ENCODE peak calls at places on chromosome 12, in nine cellular contexts. O is IMR-90, W is A549, X is SK-N-SH, Q is lung, I is bronchial epithelial cell, D is astrocyte of the cerebellum, P is MM.1S, R is sigmoid colon. M is an unnamed sample.

GRCh38 chr12:82124711-82125110 is 233.5 kb downstream of the CCDC59 start:
- DNase-seq in O (no peak), W (no peak), X (no peak), Q (no peak), I (peak; percentile 83), D (peak; percentile 68), P (no peak), R (no peak), M (peak; percentile 25)

GRCh38 chr12:102702447-102703114 is 214.5 kb downstream of the PAH start:
- DNase-seq in O (peak; percentile 65), W (peak; percentile 59), X (peak; percentile 48), Q (peak; percentile 57), I (peak; percentile 46), D (peak; percentile 24), P (peak; percentile 69), R (peak; percentile 64), M (peak; percentile 20)

GRCh38 chr12:108266131-108266530 is 73.0 kb downstream of the CMKLR1 start:
- DNase-seq in O (no peak), W (no peak), X (no peak), Q (no peak), I (no peak), D (no peak), P (no peak), R (no peak), M (no peak)

GRCh38 chr12:103909811-103910210 is 20.4 kb upstream of the HSP90B1 start:
- DNase-seq in O (peak; percentile 37), W (no peak), X (no peak), Q (no peak), I (no peak), D (peak; percentile 16), P (no peak), R (no peak), M (peak; percentile 26)

GRCh38 chr12:100741084-100741711 is 53.4 kb upstream of the ANO4 start:
- DNase-seq in O (peak; percentile 37), W (peak; percentile 6), X (peak; percentile 37), Q (no peak), I (peak; percentile 45), D (peak; percentile 8), P (peak; percentile 33), R (no peak), M (peak; percentile 26)

GRCh38 chr12:47801170-47801903 is 18.4 kb downstream of the HDAC7 start:
- DNase-seq in O (no peak), W (no peak), X (no peak), Q (no peak), I (no peak), D (no peak), P (no peak), R (no peak), M (no peak)

GRCh38 chr12:104180389-104180788 is 35.2 kb upstream of the TXNRD1 start:
- DNase-seq in O (no peak), W (peak; percentile 85), X (no peak), Q (no peak), I (no peak), D (no peak), P (no peak), R (no peak), M (no peak)

GRCh38 chr12:90794212-90794611 is 160.8 kb downstream of the CCER1 start:
- DNase-seq in O (no peak), W (no peak), X (no peak), Q (no peak), I (no peak), D (no peak), P (no peak), R (no peak), M (no peak)

GRCh38 chr12:14716848-14717444 is 20.5 kb upstream of the GUCY2C start:
- DNase-seq in O (peak; percentile 37), W (peak; percentile 71), X (peak; percentile 44), Q (peak; percentile 32), I (peak; percentile 57), D (peak; percentile 4), P (peak; percentile 36), R (no peak), M (peak; percentile 42)

GRCh38 chr12:13947237-13947945 is 34.0 kb downstream of the GRIN2B start:
- DNase-seq in O (no peak), W (peak; percentile 63), X (no peak), Q (no peak), I (no peak), D (no peak), P (no peak), R (no peak), M (no peak)

GRCh38 chr12:108414021-108414420 is 74.9 kb upstream of the CMKLR1 start:
- DNase-seq in O (no peak), W (no peak), X (no peak), Q (no peak), I (peak; percentile 67), D (no peak), P (no peak), R (no peak), M (peak; percentile 46)

GRCh38 chr12:49920241-49920914 is 16.7 kb upstream of the FAIM2 start:
- DNase-seq in O (peak; percentile 50), W (no peak), X (no peak), Q (no peak), I (peak; percentile 73), D (no peak), P (no peak), R (no peak), M (no peak)

GRCh38 chr12:16136206-16136605 is 141.3 kb downstream of the SLC15A5 start:
- DNase-seq in O (no peak), W (no peak), X (no peak), Q (no peak), I (peak; percentile 87), D (no peak), P (no peak), R (no peak), M (no peak)

GRCh38 chr12:104358353-104359003 is 54.9 kb downstream of the EID3 start:
- DNase-seq in O (peak; percentile 61), W (peak; percentile 82), X (peak; percentile 58), Q (peak; percentile 63), I (peak; percentile 49), D (no peak), P (peak; percentile 72), R (peak; percentile 78), M (peak; percentile 40)

GRCh38 chr12:101501410-101502045 is 26.4 kb downstream of the SPIC start:
- DNase-seq in O (peak; percentile 5), W (no peak), X (no peak), Q (no peak), I (peak; percentile 17), D (peak; percentile 12), P (no peak), R (no peak), M (no peak)

GRCh38 chr12:53208877-53209463 is 1.9 kb upstream of the ITGB7 start:
- DNase-seq in O (no peak), W (no peak), X (no peak), Q (no peak), I (no peak), D (no peak), P (peak; percentile 64), R (no peak), M (no peak)
- H3K4me3 ChIP-seq in O (no peak overlapping the region), W (no peak overlapping the region), X (no peak overlapping the region), Q (no peak overlapping the region), I (no peak overlapping the region), D (no peak overlapping the region), P (peak overlapping the region; percentile 83), R (no peak overlapping the region), M (no peak overlapping the region)

DNA sequence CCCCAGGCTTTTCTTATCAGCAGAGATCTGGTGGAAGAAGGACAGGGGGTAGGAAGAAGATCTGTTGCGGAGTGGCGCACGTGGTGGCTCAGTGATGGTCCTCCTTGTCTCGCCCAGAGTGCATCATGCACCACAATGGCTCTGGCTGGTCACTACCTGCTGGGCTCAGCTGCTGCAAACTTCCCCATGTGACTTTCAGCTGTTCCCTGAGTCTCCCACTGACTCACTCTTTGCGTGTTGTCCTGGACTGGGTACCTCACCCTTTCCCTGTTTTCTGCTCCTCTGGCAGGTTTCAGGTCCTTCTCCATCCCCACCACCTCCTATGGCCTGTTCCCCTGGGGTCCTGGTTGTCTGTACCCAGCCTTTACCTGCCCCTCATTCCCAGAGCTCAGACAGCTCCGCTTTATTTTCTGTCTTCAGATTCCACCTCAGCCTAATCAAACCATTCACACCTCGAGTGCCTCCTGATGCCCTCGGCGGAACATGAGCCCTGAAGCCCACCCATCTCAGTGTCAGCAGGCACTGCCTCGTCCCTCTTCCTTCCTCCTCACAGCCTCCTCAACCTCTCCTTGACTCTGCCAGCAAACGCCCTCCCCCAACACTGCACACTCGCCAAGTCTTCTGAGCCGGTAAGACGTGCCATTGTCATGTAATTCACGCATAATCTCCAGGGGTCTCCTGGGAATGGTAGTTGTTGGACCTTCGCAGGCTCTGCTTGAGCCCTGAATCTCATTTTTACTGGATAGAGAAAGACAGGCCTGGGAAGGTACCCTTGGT is 1.8 kb downstream of the C1R start:
- DNase-seq in O (peak; percentile 55), W (no peak), X (no peak), Q (no peak), I (peak; percentile 38), D (no peak), P (no peak), R (no peak), M (peak; percentile 23)
- H3K4me3 ChIP-seq in O (no peak overlapping the region), W (no peak overlapping the region), X (no peak overlapping the region), Q (no peak overlapping the region), I (no peak overlapping the region), D (no peak overlapping the region), P (no peak overlapping the region), R (peak overlapping the region; percentile 54), M (no peak overlapping the region)

GRCh38 chr12:124917135-124917840 is 2.8 kb upstream of the UBC start:
- DNase-seq in O (peak; percentile 100), W (peak; percentile 100), X (peak; percentile 83), Q (peak; percentile 98), I (peak; percentile 99), D (peak; percentile 99), P (peak; percentile 88), R (peak; percentile 100), M (peak; percentile 100)

GRCh38 chr12:124921200-124922008 is 7.0 kb upstream of the UBC start:
- DNase-seq in O (peak; percentile 66), W (peak; percentile 78), X (peak; percentile 41), Q (no peak), I (peak; percentile 52), D (no peak), P (peak; percentile 72), R (peak; percentile 72), M (peak; percentile 74)

GRCh38 chr12:124917841-124918621 is 3.6 kb upstream of the UBC start:
- DNase-seq in O (peak; percentile 21), W (no peak), X (no peak), Q (no peak), I (peak; percentile 95), D (no peak), P (peak; percentile 57), R (peak; percentile 69), M (peak; percentile 86)

GRCh38 chr12:124919646-124920352 is 5.3 kb upstream of the UBC start:
- DNase-seq in O (peak; percentile 38), W (peak; percentile 67), X (no peak), Q (no peak), I (peak; percentile 85), D (no peak), P (peak; percentile 70), R (peak; percentile 54), M (peak; percentile 49)

GRCh38 chr12:124920353-124920935 is 6.0 kb upstream of the UBC start:
- DNase-seq in O (no peak), W (no peak), X (no peak), Q (no peak), I (no peak), D (no peak), P (no peak), R (no peak), M (no peak)
- H3K4me3 ChIP-seq in O (no peak overlapping the region), W (peak overlapping the region; percentile 39), X (no peak overlapping the region), Q (no peak overlapping the region), I (no peak overlapping the region), D (no peak overlapping the region), P (peak overlapping the region; percentile 66), R (no peak overlapping the region), M (no peak overlapping the region)

DNA sequence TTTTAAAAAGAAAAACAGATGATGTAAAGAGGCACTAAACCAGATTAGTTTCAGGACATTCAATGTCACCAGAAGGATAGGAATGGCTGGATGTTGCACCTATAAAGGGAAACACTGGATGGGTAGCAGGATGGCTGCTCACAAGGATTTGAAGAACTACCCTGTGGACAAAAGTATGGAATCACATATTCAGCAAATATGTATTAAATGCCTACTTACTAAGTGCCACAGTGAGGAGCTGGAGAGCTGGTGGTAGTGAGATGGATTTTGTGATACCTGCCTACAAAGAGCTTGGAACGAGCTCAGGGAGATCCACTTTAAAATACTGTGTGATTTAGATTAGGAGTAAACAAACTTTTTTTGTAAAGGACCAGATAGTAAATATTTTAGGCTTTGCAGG is 316.2 kb downstream of the PAWR start:
- DNase-seq in O (no peak), W (peak; percentile 49), X (no peak), Q (no peak), I (peak; percentile 28), D (no peak), P (no peak), R (no peak), M (no peak)
- H3K4me3 ChIP-seq in O (no peak overlapping the region), W (no peak overlapping the region), X (no peak overlapping the region), Q (no peak overlapping the region), I (no peak overlapping the region), D (no peak overlapping the region), P (no peak overlapping the region), R (no peak overlapping the region), M (no peak overlapping the region)